ENCODE peak calls at places on chromosomes 5 and 9, in nine cellular contexts. One of them, this sample, is unnamed. For H3K4me1, the result is how much of the 10 kb centered on the place peaks cover.

GRCh38 chr9:85243921-85244320 is 497.8 kb downstream of the AGTPBP1 start:
- DNase-seq in left ventricle myocardium inferior: no peak
- DNase-seq in heart right ventricle: no peak
- DNase-seq in lung: no peak
- DNase-seq in PC-9: no peak
- DNase-seq in gastrocnemius medialis: no peak
- DNase-seq in iPS DF 6.9: no peak
- DNase-seq in CD8-positive, alpha-beta T cell: no peak
- DNase-seq in body of pancreas: no peak
- DNase-seq in this sample: no peak

GRCh38 chr9:22813520-22813919 is 366.9 kb downstream of the DMRTA1 start:
- DNase-seq in left ventricle myocardium inferior: no peak
- DNase-seq in heart right ventricle: no peak
- DNase-seq in lung: no peak
- DNase-seq in PC-9: no peak
- DNase-seq in gastrocnemius medialis: no peak
- DNase-seq in iPS DF 6.9: no peak
- DNase-seq in CD8-positive, alpha-beta T cell: no peak
- DNase-seq in body of pancreas: no peak
- DNase-seq in this sample: peak

GRCh38 chr5:1177826-1178528 is 23.4 kb upstream of the SLC6A19 start:
- DNase-seq in left ventricle myocardium inferior: peak
- DNase-seq in heart right ventricle: no peak
- DNase-seq in lung: no peak
- DNase-seq in PC-9: no peak
- DNase-seq in gastrocnemius medialis: no peak
- DNase-seq in iPS DF 6.9: no peak
- DNase-seq in CD8-positive, alpha-beta T cell: no peak
- DNase-seq in body of pancreas: no peak
- DNase-seq in this sample: no peak

GRCh38 chr5:122697171-122697570 is 77.7 kb upstream of the SNX2 start:
- DNase-seq in left ventricle myocardium inferior: no peak
- DNase-seq in heart right ventricle: no peak
- DNase-seq in lung: no peak
- DNase-seq in PC-9: no peak
- DNase-seq in gastrocnemius medialis: no peak
- DNase-seq in iPS DF 6.9: no peak
- DNase-seq in CD8-positive, alpha-beta T cell: no peak
- DNase-seq in body of pancreas: no peak
- DNase-seq in this sample: no peak

GRCh38 chr5:11172484-11172883 is 411.4 kb upstream of the DAP start:
- DNase-seq in left ventricle myocardium inferior: no peak
- DNase-seq in heart right ventricle: no peak
- DNase-seq in lung: no peak
- DNase-seq in PC-9: no peak
- DNase-seq in gastrocnemius medialis: no peak
- DNase-seq in iPS DF 6.9: no peak
- DNase-seq in CD8-positive, alpha-beta T cell: no peak
- DNase-seq in body of pancreas: no peak
- DNase-seq in this sample: no peak

GRCh38 chr5:93250431-93250830 is 330.6 kb downstream of the NR2F1-AS1 start:
- DNase-seq in left ventricle myocardium inferior: no peak
- DNase-seq in heart right ventricle: no peak
- DNase-seq in lung: no peak
- DNase-seq in PC-9: no peak
- DNase-seq in gastrocnemius medialis: no peak
- DNase-seq in iPS DF 6.9: no peak
- DNase-seq in CD8-positive, alpha-beta T cell: no peak
- DNase-seq in body of pancreas: no peak
- DNase-seq in this sample: no peak

GRCh38 chr5:75660678-75661465 is 49.6 kb downstream of the ANKDD1B start:
- DNase-seq in left ventricle myocardium inferior: no peak
- DNase-seq in heart right ventricle: no peak
- DNase-seq in lung: no peak
- DNase-seq in PC-9: no peak
- DNase-seq in gastrocnemius medialis: no peak
- DNase-seq in iPS DF 6.9: no peak
- DNase-seq in CD8-positive, alpha-beta T cell: no peak
- DNase-seq in body of pancreas: no peak
- DNase-seq in this sample: no peak

GRCh38 chr9:88319936-88320747 is 68.1 kb upstream of the SPIN1 start:
- DNase-seq in left ventricle myocardium inferior: no peak
- DNase-seq in heart right ventricle: no peak
- DNase-seq in lung: no peak
- DNase-seq in PC-9: peak
- DNase-seq in gastrocnemius medialis: no peak
- DNase-seq in iPS DF 6.9: no peak
- DNase-seq in CD8-positive, alpha-beta T cell: no peak
- DNase-seq in body of pancreas: no peak
- DNase-seq in this sample: no peak

GRCh38 chr5:103031607-103032006 is 88.3 kb downstream of the GIN1 start:
- DNase-seq in left ventricle myocardium inferior: no peak
- DNase-seq in heart right ventricle: no peak
- DNase-seq in lung: no peak
- DNase-seq in PC-9: no peak
- DNase-seq in gastrocnemius medialis: no peak
- DNase-seq in iPS DF 6.9: no peak
- DNase-seq in CD8-positive, alpha-beta T cell: no peak
- DNase-seq in body of pancreas: no peak
- DNase-seq in this sample: peak

GRCh38 chr9:133991211-133991921 is 758 bp downstream of the VAV2 start:
- DNase-seq in left ventricle myocardium inferior: no peak
- DNase-seq in heart right ventricle: peak
- DNase-seq in lung: no peak
- DNase-seq in PC-9: peak
- DNase-seq in gastrocnemius medialis: no peak
- DNase-seq in iPS DF 6.9: no peak
- DNase-seq in CD8-positive, alpha-beta T cell: no peak
- DNase-seq in body of pancreas: no peak
- DNase-seq in this sample: no peak

GRCh38 chr5:119304439-119304838 is 51.4 kb upstream of the TNFAIP8 start:
- DNase-seq in left ventricle myocardium inferior: no peak
- DNase-seq in heart right ventricle: no peak
- DNase-seq in lung: no peak
- DNase-seq in PC-9: no peak
- DNase-seq in gastrocnemius medialis: no peak
- DNase-seq in iPS DF 6.9: no peak
- DNase-seq in CD8-positive, alpha-beta T cell: no peak
- DNase-seq in body of pancreas: no peak
- DNase-seq in this sample: no peak

GRCh38 chr5:119301947-119302346 is 53.9 kb upstream of the TNFAIP8 start:
- DNase-seq in left ventricle myocardium inferior: no peak
- DNase-seq in heart right ventricle: no peak
- DNase-seq in lung: no peak
- DNase-seq in PC-9: no peak
- DNase-seq in gastrocnemius medialis: no peak
- DNase-seq in iPS DF 6.9: no peak
- DNase-seq in CD8-positive, alpha-beta T cell: no peak
- DNase-seq in body of pancreas: no peak
- DNase-seq in this sample: no peak

GRCh38 chr5:119302916-119303897 is 52.6 kb upstream of the TNFAIP8 start:
- DNase-seq in left ventricle myocardium inferior: no peak
- DNase-seq in heart right ventricle: no peak
- DNase-seq in lung: no peak
- DNase-seq in PC-9: peak
- DNase-seq in gastrocnemius medialis: no peak
- DNase-seq in iPS DF 6.9: no peak
- DNase-seq in CD8-positive, alpha-beta T cell: no peak
- DNase-seq in body of pancreas: no peak
- DNase-seq in this sample: peak

GRCh38 chr5:119301210-119301609 is 54.6 kb upstream of the TNFAIP8 start:
- DNase-seq in left ventricle myocardium inferior: no peak
- DNase-seq in heart right ventricle: no peak
- DNase-seq in lung: no peak
- DNase-seq in PC-9: no peak
- DNase-seq in gastrocnemius medialis: no peak
- DNase-seq in iPS DF 6.9: no peak
- DNase-seq in CD8-positive, alpha-beta T cell: no peak
- DNase-seq in body of pancreas: no peak
- DNase-seq in this sample: no peak

GRCh38 chr5:119302449-119302848 is 53.4 kb upstream of the TNFAIP8 start:
- DNase-seq in left ventricle myocardium inferior: no peak
- DNase-seq in heart right ventricle: no peak
- DNase-seq in lung: no peak
- DNase-seq in PC-9: no peak
- DNase-seq in gastrocnemius medialis: no peak
- DNase-seq in iPS DF 6.9: no peak
- DNase-seq in CD8-positive, alpha-beta T cell: no peak
- DNase-seq in body of pancreas: no peak
- DNase-seq in this sample: no peak
- H3K27ac ChIP-seq in left ventricle myocardium inferior: peak
- H3K27ac ChIP-seq in heart right ventricle: no peak
- H3K27ac ChIP-seq in lung: no peak
- H3K27ac ChIP-seq in PC-9: peak
- H3K27ac ChIP-seq in gastrocnemius medialis: no peak
- H3K27ac ChIP-seq in iPS DF 6.9: no peak
- H3K27ac ChIP-seq in CD8-positive, alpha-beta T cell: no peak
- H3K27ac ChIP-seq in body of pancreas: peak
- H3K27ac ChIP-seq in this sample: no peak

GRCh38 chr9:18479405-18479804 is 5.5 kb downstream of the ADAMTSL1 start:
- DNase-seq in left ventricle myocardium inferior: no peak
- DNase-seq in heart right ventricle: no peak
- DNase-seq in lung: no peak
- DNase-seq in PC-9: no peak
- DNase-seq in gastrocnemius medialis: no peak
- DNase-seq in iPS DF 6.9: no peak
- DNase-seq in CD8-positive, alpha-beta T cell: no peak
- DNase-seq in body of pancreas: no peak
- DNase-seq in this sample: no peak
- H3K4me1 ChIP-seq in left ventricle myocardium inferior: under half
- H3K4me1 ChIP-seq in heart right ventricle: under half
- H3K4me1 ChIP-seq in lung: under half
- H3K4me1 ChIP-seq in PC-9: under half
- H3K4me1 ChIP-seq in gastrocnemius medialis: under half
- H3K4me1 ChIP-seq in iPS DF 6.9: under half
- H3K4me1 ChIP-seq in CD8-positive, alpha-beta T cell: under half
- H3K4me1 ChIP-seq in body of pancreas: under half
- H3K4me1 ChIP-seq in this sample: under half

GRCh38 chr5:74032617-74033016 is 406.6 kb downstream of the ARHGEF28 start:
- DNase-seq in left ventricle myocardium inferior: no peak
- DNase-seq in heart right ventricle: no peak
- DNase-seq in lung: no peak
- DNase-seq in PC-9: no peak
- DNase-seq in gastrocnemius medialis: no peak
- DNase-seq in iPS DF 6.9: no peak
- DNase-seq in CD8-positive, alpha-beta T cell: no peak
- DNase-seq in body of pancreas: no peak
- DNase-seq in this sample: no peak

GRCh38 chr5:74040065-74040551 is 414.1 kb downstream of the ARHGEF28 start:
- DNase-seq in left ventricle myocardium inferior: no peak
- DNase-seq in heart right ventricle: peak
- DNase-seq in lung: no peak
- DNase-seq in PC-9: no peak
- DNase-seq in gastrocnemius medialis: peak
- DNase-seq in iPS DF 6.9: no peak
- DNase-seq in CD8-positive, alpha-beta T cell: no peak
- DNase-seq in body of pancreas: no peak
- DNase-seq in this sample: no peak

GRCh38 chr5:74031536-74031935 is 405.5 kb downstream of the ARHGEF28 start:
- DNase-seq in left ventricle myocardium inferior: no peak
- DNase-seq in heart right ventricle: no peak
- DNase-seq in lung: no peak
- DNase-seq in PC-9: no peak
- DNase-seq in gastrocnemius medialis: no peak
- DNase-seq in iPS DF 6.9: no peak
- DNase-seq in CD8-positive, alpha-beta T cell: no peak
- DNase-seq in body of pancreas: no peak
- DNase-seq in this sample: no peak

GRCh38 chr5:74034738-74035137 is 408.7 kb downstream of the ARHGEF28 start:
- DNase-seq in left ventricle myocardium inferior: no peak
- DNase-seq in heart right ventricle: no peak
- DNase-seq in lung: no peak
- DNase-seq in PC-9: peak
- DNase-seq in gastrocnemius medialis: no peak
- DNase-seq in iPS DF 6.9: no peak
- DNase-seq in CD8-positive, alpha-beta T cell: no peak
- DNase-seq in body of pancreas: no peak
- DNase-seq in this sample: peak

DNA sequence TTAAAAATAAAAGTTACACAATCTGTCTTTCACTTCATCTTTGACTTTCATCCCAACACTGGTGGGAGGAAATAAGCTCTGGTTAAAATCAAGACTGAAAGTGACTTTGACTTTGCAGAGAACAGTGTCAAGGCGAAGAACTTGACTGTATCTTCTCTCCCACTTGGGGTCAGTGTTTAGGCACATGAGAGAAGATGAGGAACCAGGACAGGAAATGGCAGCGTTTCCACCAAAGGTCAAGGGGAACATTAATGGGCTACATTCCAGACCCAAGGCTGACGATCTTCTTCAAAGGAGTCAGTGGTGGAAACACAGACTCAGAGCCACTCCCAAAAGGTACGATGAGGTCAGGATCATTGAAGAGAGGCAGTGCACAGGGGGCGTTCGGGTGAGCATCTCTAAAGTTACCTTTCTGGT is 409.5 kb downstream of the ARHGEF28 start:
- DNase-seq in left ventricle myocardium inferior: no peak
- DNase-seq in heart right ventricle: no peak
- DNase-seq in lung: peak
- DNase-seq in PC-9: peak
- DNase-seq in gastrocnemius medialis: peak
- DNase-seq in iPS DF 6.9: peak
- DNase-seq in CD8-positive, alpha-beta T cell: no peak
- DNase-seq in body of pancreas: no peak
- DNase-seq in this sample: peak
- H3K27ac ChIP-seq in left ventricle myocardium inferior: no peak
- H3K27ac ChIP-seq in heart right ventricle: no peak
- H3K27ac ChIP-seq in lung: no peak
- H3K27ac ChIP-seq in PC-9: peak
- H3K27ac ChIP-seq in gastrocnemius medialis: no peak
- H3K27ac ChIP-seq in iPS DF 6.9: no peak
- H3K27ac ChIP-seq in CD8-positive, alpha-beta T cell: no peak
- H3K27ac ChIP-seq in body of pancreas: no peak
- H3K27ac ChIP-seq in this sample: no peak

DNA sequence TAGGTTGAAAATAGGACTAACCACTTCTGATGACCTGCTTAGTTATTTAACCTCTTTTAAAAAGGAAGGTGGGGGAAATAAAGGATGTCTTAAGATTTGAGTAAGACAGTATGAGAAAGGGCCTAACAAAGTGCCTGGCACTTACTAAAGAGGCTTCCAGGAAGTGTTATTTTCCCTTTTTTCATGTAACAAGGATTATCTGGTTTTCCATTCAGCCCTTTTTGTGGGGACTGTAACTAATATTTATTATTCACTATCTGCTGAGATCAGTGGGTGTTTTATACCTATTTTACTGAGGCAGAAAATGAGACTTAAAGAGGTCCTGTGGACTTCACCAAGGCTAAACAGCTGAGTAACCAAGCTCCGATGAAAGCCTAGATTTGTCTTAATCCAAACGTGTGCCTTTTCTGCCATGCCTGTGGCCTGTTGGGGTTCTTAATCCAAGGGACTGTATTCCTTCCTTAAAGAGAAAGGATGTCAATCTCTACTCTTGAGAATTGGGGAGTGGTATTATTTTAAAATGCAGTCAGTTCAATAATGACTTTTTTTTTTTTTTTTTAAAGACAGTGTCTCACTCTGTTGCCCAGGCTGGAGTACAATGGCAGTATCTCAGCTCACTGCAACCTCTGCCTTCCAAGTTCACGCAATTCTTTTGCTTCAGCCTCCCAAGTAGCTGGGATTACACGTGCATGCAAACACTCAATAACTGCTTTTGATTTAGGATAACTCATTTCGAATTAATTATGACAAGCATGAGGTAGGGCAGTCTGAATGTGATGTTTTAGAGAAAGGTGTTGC is 6.5 kb downstream of the JMY start:
- DNase-seq in left ventricle myocardium inferior: no peak
- DNase-seq in heart right ventricle: no peak
- DNase-seq in lung: no peak
- DNase-seq in PC-9: no peak
- DNase-seq in gastrocnemius medialis: no peak
- DNase-seq in iPS DF 6.9: no peak
- DNase-seq in CD8-positive, alpha-beta T cell: no peak
- DNase-seq in body of pancreas: no peak
- DNase-seq in this sample: no peak
- H3K4me1 ChIP-seq in left ventricle myocardium inferior: half or more
- H3K4me1 ChIP-seq in heart right ventricle: under half
- H3K4me1 ChIP-seq in lung: under half
- H3K4me1 ChIP-seq in PC-9: under half
- H3K4me1 ChIP-seq in gastrocnemius medialis: half or more
- H3K4me1 ChIP-seq in iPS DF 6.9: under half
- H3K4me1 ChIP-seq in CD8-positive, alpha-beta T cell: half or more
- H3K4me1 ChIP-seq in body of pancreas: under half
- H3K4me1 ChIP-seq in this sample: under half